ENCODE peak calls at places on chromosomes 12 and 14, in eight cellular contexts. W, U, O, B, H, E, C and L are unnamed samples.

GRCh38 chr14:51652168-51653095 is 722 bp downstream of the FRMD6 start:
- DNase-seq in E (no peak), B (peak; percentile 68), O (peak; percentile 5), W (no peak), C (no peak), H (no peak), U (no peak), L (peak; percentile 65)

GRCh38 chr14:65002586-65003210 is 16.0 kb downstream of the FNTB start:
- DNase-seq in U (no peak), W (no peak), B (no peak), E (peak; percentile 72), H (no peak), C (no peak), O (no peak), L (no peak)

GRCh38 chr14:29085546-29085945 is 319.0 kb downstream of the FOXG1 start:
- DNase-seq in C (peak; percentile 21), O (no peak), B (no peak), E (no peak), H (no peak), U (no peak), W (peak; percentile 11), L (no peak)

GRCh38 chr14:99035268-99035667 is 236.7 kb downstream of the BCL11B start:
- DNase-seq in B (peak; percentile 68), H (no peak), E (peak; percentile 31), C (no peak), O (no peak), W (peak; percentile 26), U (peak; percentile 85), L (no peak)

GRCh38 chr14:33509927-33510535 is 440.8 kb downstream of the EGLN3 start:
- DNase-seq in H (no peak), C (peak; percentile 62), B (no peak), O (no peak), W (no peak), E (peak; percentile 93), U (no peak), L (no peak)

GRCh38 chr12:13602217-13602616 is 379.2 kb downstream of the GRIN2B start:
- DNase-seq in H (no peak), C (no peak), W (no peak), B (no peak), U (no peak), E (no peak), O (no peak), L (no peak)

GRCh38 chr14:65318636-65319506 is 93.7 kb upstream of the FUT8 start:
- DNase-seq in E (no peak), W (no peak), U (no peak), C (no peak), B (no peak), O (no peak), H (no peak), L (no peak)

GRCh38 chr12:75823475-75823874 is 208.1 kb downstream of the PHLDA1 start:
- DNase-seq in C (no peak), B (no peak), E (peak; percentile 40), O (no peak), U (no peak), W (peak; percentile 92), H (no peak), L (no peak)

GRCh38 chr12:84644936-84645335 is 267.7 kb downstream of the SLC6A15 start:
- DNase-seq in W (no peak), U (no peak), E (no peak), H (no peak), B (no peak), O (no peak), C (peak; percentile 31), L (no peak)

GRCh38 chr12:109775172-109775881 is 57.9 kb downstream of the TRPV4 start:
- DNase-seq in H (peak; percentile 43), B (peak; percentile 86), U (peak; percentile 67), W (peak; percentile 88), E (peak; percentile 15), C (peak; percentile 86), O (peak; percentile 59), L (peak; percentile 77)

GRCh38 chr12:29148065-29148957 is 767 bp upstream of the FAR2 start:
- DNase-seq in E (no peak), O (no peak), B (peak; percentile 55), U (peak; percentile 62), W (peak; percentile 42), H (no peak), C (peak; percentile 24), L (peak; percentile 55)

GRCh38 chr14:55749201-55749812 is 169.3 kb downstream of the KTN1 start:
- DNase-seq in C (no peak), O (no peak), H (no peak), U (peak; percentile 12), E (no peak), B (no peak), W (peak; percentile 62), L (peak; percentile 49)

GRCh38 chr12:51692016-51692415 is 101.0 kb downstream of the SCN8A start:
- DNase-seq in H (no peak), B (no peak), E (no peak), W (no peak), O (no peak), C (peak; percentile 3), U (peak; percentile 18), L (no peak)

GRCh38 chr14:35351897-35352273 is 52.7 kb downstream of the NFKBIA start:
- DNase-seq in H (no peak), O (no peak), C (no peak), B (peak; percentile 18), E (no peak), W (no peak), U (no peak), L (no peak)

GRCh38 chr14:31944256-31945073 is 132.6 kb upstream of the ARHGAP5 start:
- DNase-seq in O (no peak), U (no peak), E (no peak), C (no peak), H (no peak), B (no peak), W (no peak), L (no peak)

GRCh38 chr14:22252591-22253178 is 336.3 kb downstream of the DAD1 start:
- DNase-seq in O (no peak), C (no peak), H (no peak), B (no peak), E (no peak), W (no peak), U (no peak), L (no peak)

GRCh38 chr14:81509838-81510452 is 23.7 kb downstream of the SEL1L start:
- DNase-seq in O (no peak), C (peak; percentile 50), W (peak; percentile 88), B (no peak), H (no peak), E (no peak), U (no peak), L (no peak)

GRCh38 chr14:32350020-32350419 is 20.9 kb downstream of the AKAP6 start:
- DNase-seq in H (no peak), W (no peak), B (no peak), O (no peak), E (no peak), U (no peak), C (no peak), L (no peak)

GRCh38 chr12:47896633-47897032 is 8.2 kb downstream of the VDR start:
- DNase-seq in H (no peak), C (peak; percentile 57), E (no peak), O (no peak), U (no peak), B (no peak), W (no peak), L (no peak)

GRCh38 chr12:12482150-12482761 is 80.4 kb downstream of the DUSP16 start:
- DNase-seq in B (no peak), H (no peak), C (no peak), W (no peak), O (no peak), E (no peak), U (no peak), L (no peak)

GRCh38 chr14:73740921-73741326 is 26.7 kb upstream of the PNMA1 start:
- DNase-seq in B (peak; percentile 92), H (no peak), E (no peak), O (no peak), U (no peak), W (no peak), C (peak; percentile 59), L (peak; percentile 85)

GRCh38 chr12:51693569-51693968 is 102.5 kb downstream of the SCN8A start:
- DNase-seq in E (no peak), C (no peak), O (no peak), U (no peak), B (no peak), W (no peak), H (no peak), L (no peak)

GRCh38 chr12:51547606-51548005 is 43.4 kb upstream of the SCN8A start:
- DNase-seq in O (no peak), U (no peak), H (no peak), E (no peak), C (no peak), W (no peak), B (no peak), L (no peak)

GRCh38 chr14:82642425-82642824 is 1108.8 kb upstream of the SEL1L start:
- DNase-seq in W (no peak), B (no peak), C (peak; percentile 80), O (no peak), U (no peak), E (no peak), H (no peak), L (peak; percentile 61)

GRCh38 chr12:47415054-47415453 is 290.8 kb downstream of the RPAP3 start:
- DNase-seq in H (no peak), U (no peak), O (no peak), E (peak; percentile 23), C (no peak), B (no peak), W (no peak), L (no peak)

GRCh38 chr14:70888151-70888499 is 19.1 kb upstream of the PCNX1 start:
- DNase-seq in O (no peak), E (no peak), C (no peak), U (no peak), H (no peak), B (no peak), W (no peak), L (no peak)

GRCh38 chr12:19972325-19973288 is 395.7 kb upstream of the PDE3A start:
- DNase-seq in E (peak; percentile 58), B (no peak), U (no peak), W (no peak), H (no peak), O (no peak), C (no peak), L (no peak)